ENCODE peak calls at places on chromosome 4, in five cellular contexts. U is T-helper 2 cell, Z is heart left ventricle, F is mesenchymal stem cell, Q is RWPE1. G is an unnamed sample.

GRCh38 chr4:87953776-87954175 is 21.7 kb upstream of the SPP1 start:
- DNase-seq in U (no peak), Q (no peak), F (no peak), Z (no peak), G (no peak)

GRCh38 chr4:56821394-56822263 is at the start of gene SPINK2:
- DNase-seq in Z (peak), Q (peak), U (peak), F (peak), G (peak)

GRCh38 chr4:53640576-53641459 is 49.5 kb upstream of the LNX1 start:
- DNase-seq in U (no peak), Z (no peak), Q (no peak), F (no peak), G (no peak)

GRCh38 chr4:175385797-175386196 is 426.3 kb downstream of the GPM6A start:
- DNase-seq in Z (no peak), Q (no peak), U (no peak), F (peak), G (peak)

GRCh38 chr4:16573744-16574143 is 324.7 kb downstream of the LDB2 start:
- DNase-seq in F (no peak), Z (no peak), Q (no peak), U (no peak), G (no peak)

GRCh38 chr4:108466936-108467902 is 153.2 kb upstream of the RPL34 start:
- DNase-seq in F (peak), Q (peak), Z (no peak), U (no peak), G (no peak)

GRCh38 chr4:48269861-48270515 is 350 bp upstream of the TEC start:
- DNase-seq in F (peak), Z (peak), Q (peak), U (peak), G (peak)

GRCh38 chr4:38150766-38151165 is 190.6 kb downstream of the PTTG2 start:
- DNase-seq in Z (no peak), F (peak), U (no peak), Q (no peak), G (no peak)

GRCh38 chr4:6032249-6033244 is 14.3 kb upstream of the C4orf50 start:
- DNase-seq in Z (no peak), F (no peak), U (no peak), Q (no peak), G (no peak)

GRCh38 chr4:174631901-174632758 is 109.8 kb upstream of the HPGD start:
- DNase-seq in F (peak), U (no peak), Z (no peak), Q (peak), G (peak)

GRCh38 chr4:80361329-80361900 is 25.9 kb downstream of the CFAP299 start:
- DNase-seq in Z (no peak), Q (peak), F (peak), U (no peak), G (peak)

GRCh38 chr4:20326977-20327376 is 75.3 kb downstream of the SLIT2 start:
- DNase-seq in Q (no peak), F (no peak), U (no peak), Z (no peak), G (no peak)

GRCh38 chr4:155208258-155209054 is at the start of gene NPY2R:
- DNase-seq in Q (no peak), U (no peak), F (no peak), Z (peak), G (no peak)

GRCh38 chr4:81030617-81031388 is at the start of gene BMP3:
- DNase-seq in U (no peak), Z (peak), Q (no peak), F (peak), G (no peak)

GRCh38 chr4:120763650-120764049 is 158.9 kb downstream of the PRDM5 start:
- DNase-seq in U (no peak), F (no peak), Z (no peak), Q (no peak), G (no peak)

GRCh38 chr4:6764976-6765620 is 17.4 kb upstream of the KIAA0232 start:
- DNase-seq in F (no peak), Q (no peak), Z (no peak), U (no peak), G (no peak)

GRCh38 chr4:121785479-121785878 is 15.6 kb upstream of the EXOSC9 start:
- DNase-seq in U (no peak), F (no peak), Q (no peak), Z (no peak), G (peak)

GRCh38 chr4:83082777-83083176 is 31.8 kb downstream of the PLAC8 start:
- DNase-seq in Q (no peak), F (no peak), U (no peak), Z (no peak), G (peak)

GRCh38 chr4:151962138-151962845 is 201.5 kb upstream of the GATB start:
- DNase-seq in F (no peak), U (no peak), Q (no peak), Z (no peak), G (no peak)

GRCh38 chr4:89277412-89277811 is 30.2 kb downstream of the GPRIN3 start:
- DNase-seq in U (no peak), F (peak), Z (no peak), Q (no peak), G (peak)

GRCh38 chr4:88897180-88897579 is 159.8 kb downstream of the FAM13A start:
- DNase-seq in F (no peak), U (no peak), Z (no peak), Q (no peak), G (no peak)

GRCh38 chr4:108210989-108211725 is 42.4 kb upstream of the LEF1 start:
- DNase-seq in F (peak), Z (no peak), Q (peak), U (no peak), G (no peak)

GRCh38 chr4:70651864-70652506 is 14.3 kb downstream of the JCHAIN start:
- DNase-seq in Q (peak), Z (no peak), F (peak), U (no peak), G (peak)